ENCODE peak calls at places on chromosomes 11 and 22, in four cellular contexts. W, B, U and Z are unnamed samples.

GRCh38 chr11:129738242-129738641 is 77.4 kb upstream of the TMEM45B start:
- DNase-seq in W (no peak), B (no peak), U (no peak), Z (no peak)

GRCh38 chr11:22711880-22712279 is 45.5 kb downstream of the GAS2 start:
- DNase-seq in W (no peak), B (no peak), U (no peak), Z (no peak)

GRCh38 chr22:19226428-19226827 is 47.9 kb upstream of the SLC25A1 start:
- DNase-seq in W (no peak), B (no peak), U (no peak), Z (no peak)

GRCh38 chr11:82864268-82864667 is 36.0 kb downstream of the PRCP start:
- DNase-seq in W (no peak), B (peak; percentile 44), U (no peak), Z (peak; percentile 28)

GRCh38 chr11:29135504-29135903 is 881.3 kb downstream of the KCNA4 start:
- DNase-seq in W (no peak), B (no peak), U (no peak), Z (no peak)

GRCh38 chr11:25211635-25212251 is 714.9 kb downstream of the LUZP2 start:
- DNase-seq in W (no peak), B (no peak), U (no peak), Z (no peak)

GRCh38 chr11:111797145-111797581 is 31.0 kb upstream of the PPP2R1B start:
- DNase-seq in W (peak; percentile 29), B (no peak), U (no peak), Z (peak; percentile 25)

GRCh38 chr11:123407996-123408597 is 22.0 kb upstream of the GRAMD1B start:
- DNase-seq in W (no peak), B (no peak), U (no peak), Z (no peak)

GRCh38 chr11:70661763-70662501 is 263.6 kb downstream of the CTTN start:
- DNase-seq in W (no peak), B (no peak), U (no peak), Z (no peak)

DNA sequence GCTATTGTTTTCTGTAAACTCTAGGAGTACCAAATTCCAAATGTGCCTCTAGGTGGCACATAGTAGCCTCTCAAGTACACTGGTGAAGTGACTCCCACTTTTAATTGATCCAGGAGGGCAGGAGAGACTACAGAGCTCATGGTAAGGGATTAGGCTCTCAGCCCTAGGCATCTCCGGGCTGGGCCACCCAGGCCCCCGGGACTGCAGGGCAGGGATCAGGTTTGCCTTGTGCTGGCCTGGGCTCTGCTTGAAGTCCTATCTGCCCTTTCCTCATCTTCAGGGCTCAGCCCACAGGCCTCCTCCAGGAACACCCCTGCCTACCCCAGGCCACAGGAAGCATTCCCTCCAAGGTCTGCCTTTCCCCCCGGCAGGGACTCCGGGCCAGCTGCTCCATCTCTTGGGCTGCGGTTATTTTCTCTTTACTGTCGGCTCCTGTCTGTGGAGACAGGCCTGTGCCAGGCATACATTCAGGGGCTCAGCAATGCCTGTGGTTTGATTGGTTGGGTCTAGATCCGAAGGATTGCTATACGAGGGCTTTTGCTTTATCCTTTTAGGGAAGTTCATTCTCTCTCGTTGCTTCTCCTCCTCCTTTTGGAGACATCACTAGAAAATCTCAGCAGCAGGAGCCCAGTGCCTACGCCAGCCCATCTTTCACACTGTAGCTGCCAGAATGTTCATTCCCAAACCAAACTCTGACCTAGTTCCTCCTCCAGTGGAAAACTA is 32.8 kb downstream of the PARVA start:
- DNase-seq in W (no peak), B (no peak), U (no peak), Z (no peak)
- TF ChIP-seq CTCF in W (no peak), B (no peak), U (no peak), Z (no peak)

GRCh38 chr22:26462051-26462450 is 21.5 kb downstream of the HPS4 start:
- DNase-seq in W (no peak), B (no peak), U (no peak), Z (no peak)

GRCh38 chr22:26460202-26460601 is 23.4 kb downstream of the HPS4 start:
- DNase-seq in W (no peak), B (no peak), U (no peak), Z (no peak)

GRCh38 chr22:26462971-26463661 is 20.5 kb downstream of the HPS4 start:
- DNase-seq in W (no peak), B (peak; percentile 34), U (no peak), Z (no peak)

GRCh38 chr22:26463688-26464087 is 19.9 kb downstream of the HPS4 start:
- DNase-seq in W (no peak), B (no peak), U (no peak), Z (no peak)

GRCh38 chr22:26461188-26461810 is 22.3 kb downstream of the HPS4 start:
- DNase-seq in W (no peak), B (peak; percentile 57), U (peak; percentile 25), Z (peak; percentile 59)
- TF ChIP-seq CTCF in W (peak; percentile 79), B (peak; percentile 78), U (peak; percentile 74), Z (peak; percentile 55)

DNA sequence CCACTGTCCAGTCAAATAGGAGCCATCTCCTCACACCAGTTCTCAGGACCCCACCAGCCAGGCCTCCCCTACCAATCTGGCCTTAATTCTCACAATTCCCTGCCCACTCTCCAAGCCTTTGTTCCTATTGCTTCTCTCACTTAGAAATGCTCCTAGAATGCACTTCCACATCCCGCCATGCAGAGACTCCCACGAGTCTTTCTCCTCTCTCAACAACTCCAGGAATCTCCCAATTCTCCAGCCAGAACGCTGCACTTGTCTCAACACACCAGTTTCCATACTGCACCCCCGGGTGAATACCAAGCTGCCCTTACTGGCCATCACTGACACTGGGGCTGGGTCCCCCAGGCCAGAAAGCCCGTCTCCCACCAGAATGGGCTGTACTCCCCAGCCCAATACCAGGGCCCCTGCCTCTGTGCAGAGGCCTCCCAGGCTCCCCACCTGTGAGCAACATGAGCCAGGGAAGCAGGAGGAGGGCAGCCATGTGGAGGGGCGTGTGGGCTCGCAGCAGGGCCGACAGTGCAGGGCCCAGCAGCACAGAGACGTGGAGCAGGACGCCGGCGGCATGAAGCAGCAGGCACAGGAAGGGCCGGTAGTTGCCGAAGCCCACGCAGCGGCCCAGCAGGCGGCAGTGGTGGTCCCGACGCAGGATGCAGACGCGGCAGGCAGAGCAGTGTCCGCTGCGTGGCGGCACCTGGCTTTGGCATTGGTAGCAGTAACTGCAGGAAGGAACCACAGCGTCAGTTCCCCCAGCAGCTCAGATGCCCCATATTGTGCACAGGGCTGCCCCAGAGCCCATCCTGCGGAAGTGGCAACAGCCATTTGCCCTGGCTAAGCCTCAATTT is 2.4 kb downstream of the ZDHHC24 start:
- DNase-seq in W (peak; percentile 85), B (peak; percentile 60), U (peak; percentile 82), Z (peak; percentile 72)
- TF ChIP-seq CTCF in W (peak; percentile 86), B (peak; percentile 17), U (peak; percentile 69), Z (peak; percentile 66)

DNA sequence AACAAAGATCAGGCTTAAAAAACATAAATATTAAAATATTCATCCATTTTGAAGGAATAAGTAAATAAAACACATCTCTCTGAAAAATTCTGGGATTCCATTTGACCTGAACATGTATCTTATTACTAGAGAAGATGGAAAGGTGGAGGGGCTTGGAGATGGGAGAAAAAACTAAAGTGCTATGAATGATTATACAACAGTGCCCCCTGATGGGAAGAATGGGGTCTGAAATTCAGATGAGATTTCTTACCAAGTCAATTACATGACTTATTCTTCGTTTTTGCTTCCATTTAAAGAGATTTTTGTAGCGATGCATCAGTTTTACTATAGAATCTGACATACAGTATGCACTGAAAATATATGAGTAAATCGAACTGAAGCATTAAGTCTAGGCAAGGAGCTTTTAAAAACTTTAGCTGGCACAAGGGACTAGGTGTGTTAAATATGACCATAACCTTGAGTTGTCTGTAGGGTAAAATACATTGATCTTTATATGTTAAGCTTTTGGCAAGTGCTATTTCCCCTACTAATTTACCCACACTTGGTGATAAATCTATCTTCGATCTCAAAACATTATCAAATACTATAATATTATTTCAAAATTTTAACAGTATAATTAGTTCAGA is 718.8 kb downstream of the CNTN5 start:
- DNase-seq in W (no peak), B (no peak), U (no peak), Z (peak; percentile 13)
- TF ChIP-seq CTCF in W (peak; percentile 56), B (peak; percentile 58), U (peak; percentile 63), Z (peak; percentile 48)

GRCh38 chr11:88167853-88168252 is 7.4 kb downstream of the RAB38 start:
- DNase-seq in W (no peak), B (no peak), U (no peak), Z (no peak)
- TF ChIP-seq CTCF in W (no peak), B (no peak), U (no peak), Z (no peak)

DNA sequence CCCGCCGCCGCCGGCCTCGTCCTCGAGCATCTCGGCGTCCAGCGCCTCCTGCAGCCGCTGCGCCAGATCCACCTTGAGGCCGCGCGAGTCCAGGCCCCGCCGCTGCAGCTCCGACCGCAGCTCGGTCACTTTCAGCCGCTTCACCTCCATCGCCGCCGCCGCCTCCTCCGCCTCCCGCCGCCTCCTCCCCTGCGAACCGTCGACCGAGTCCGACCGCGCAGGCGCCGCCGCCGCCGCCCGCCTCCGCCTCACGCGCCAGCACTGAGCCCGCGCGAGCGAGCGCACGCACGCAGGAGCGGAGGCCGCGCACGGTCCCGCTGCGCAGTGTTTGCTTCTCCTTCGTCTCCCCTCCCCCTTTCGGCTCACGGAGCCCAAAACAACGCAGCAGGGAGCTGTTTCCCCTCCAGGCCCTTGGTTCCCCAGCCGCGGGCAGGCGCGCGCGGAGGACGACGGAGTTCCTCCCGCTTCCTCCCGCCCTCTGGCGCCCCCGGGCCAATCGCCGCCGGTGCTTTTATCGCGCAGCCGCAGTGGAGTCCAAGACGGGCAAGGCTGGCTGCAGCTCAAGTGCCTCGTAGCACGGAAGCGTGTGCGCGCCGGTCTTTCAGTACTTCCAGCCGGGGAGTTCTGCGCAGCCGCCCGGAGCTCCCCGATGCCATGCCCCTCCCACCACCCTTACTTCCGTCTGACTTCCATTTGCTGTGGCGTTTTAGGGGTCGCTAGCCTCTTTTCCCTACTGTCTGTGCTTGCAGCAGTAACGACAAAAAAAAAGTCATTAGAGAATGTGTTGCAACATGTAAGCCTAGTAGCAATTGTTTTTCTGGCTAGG is at the start of gene HNRNPUL2:
- DNase-seq in W (peak; percentile 100), B (peak; percentile 99), U (peak; percentile 99), Z (peak; percentile 98)
- TF ChIP-seq CTCF in W (no peak), B (no peak), U (no peak), Z (no peak)

GRCh38 chr11:9606799-9607510 is 33.5 kb downstream of the WEE1 start:
- DNase-seq in W (no peak), B (no peak), U (no peak), Z (no peak)
- TF ChIP-seq CTCF in W (peak; percentile 16), B (no peak), U (no peak), Z (no peak)

GRCh38 chr11:84243629-84244263 is 957.6 kb upstream of the CCDC90B start:
- DNase-seq in W (peak; percentile 30), B (no peak), U (no peak), Z (no peak)
- TF ChIP-seq CTCF in W (no peak), B (no peak), U (no peak), Z (no peak)

GRCh38 chr11:120547871-120548681 is 36.5 kb downstream of the GRIK4 start:
- DNase-seq in W (no peak), B (peak; percentile 93), U (no peak), Z (no peak)
- TF ChIP-seq CTCF in W (no peak), B (no peak), U (no peak), Z (no peak)